ENCODE peak calls at places on chromosome 19, in ten cellular contexts. L, B, J, F, K, Y, M, T, N and C are unnamed samples.
A peak's percentile ranks its signal among the peaks of the same experiment; 100 is the strongest.

GRCh38 chr19:4529924-4530522 is 5.0 kb downstream of the PLIN5 start:
- DNase-seq in L (no peak), B (no peak), J (no peak), F (no peak), K (no peak), Y (no peak), M (no peak), T (no peak), N (no peak), C (no peak)

GRCh38 chr19:719081-719512 is 10.4 kb downstream of the PALM start:
- DNase-seq in L (no peak), B (no peak), J (no peak), F (no peak), K (no peak), Y (no peak), M (peak; percentile 84), T (no peak), N (no peak), C (no peak)

GRCh38 chr19:44774614-44775013 is 3.1 kb upstream of the CBLC start:
- DNase-seq in L (no peak), B (no peak), J (no peak), F (no peak), K (no peak), Y (no peak), M (no peak), T (no peak), N (no peak), C (no peak)

GRCh38 chr19:18649371-18650047 is 12.7 kb downstream of the KLHL26 start:
- DNase-seq in L (no peak), B (peak; percentile 68), J (peak; percentile 31), F (no peak), K (peak; percentile 53), Y (no peak), M (peak; percentile 59), T (no peak), N (no peak), C (peak; percentile 20)

GRCh38 chr19:45144431-45145269 is 16.1 kb downstream of the NKPD1 start:
- DNase-seq in L (no peak), B (no peak), J (no peak), F (no peak), K (no peak), Y (no peak), M (no peak), T (no peak), N (no peak), C (no peak)

GRCh38 chr19:19591133-19591825 is 27.2 kb downstream of the PBX4 start:
- DNase-seq in L (no peak), B (no peak), J (peak; percentile 53), F (peak; percentile 83), K (peak; percentile 82), Y (peak; percentile 94), M (peak; percentile 89), T (no peak), N (peak; percentile 75), C (peak; percentile 98)

GRCh38 chr19:41869374-41869955 is 7.6 kb upstream of the CD79A start:
- DNase-seq in L (no peak), B (no peak), J (no peak), F (no peak), K (no peak), Y (no peak), M (no peak), T (no peak), N (no peak), C (no peak)

GRCh38 chr19:15256708-15257331 is 24.6 kb upstream of the EPHX3 start:
- DNase-seq in L (no peak), B (no peak), J (no peak), F (no peak), K (no peak), Y (no peak), M (no peak), T (no peak), N (no peak), C (no peak)

GRCh38 chr19:48415395-48415794 is 21.9 kb downstream of the GRIN2D start:
- DNase-seq in L (no peak), B (no peak), J (peak; percentile 72), F (peak; percentile 55), K (peak; percentile 80), Y (no peak), M (peak; percentile 61), T (no peak), N (peak; percentile 60), C (peak; percentile 71)

GRCh38 chr19:35038623-35039512 is 2.7 kb upstream of the HPN start:
- DNase-seq in L (no peak), B (no peak), J (no peak), F (no peak), K (no peak), Y (no peak), M (no peak), T (no peak), N (no peak), C (no peak)

GRCh38 chr19:16076958-16077611 is 790 bp downstream of the TPM4 start:
- DNase-seq in L (peak; percentile 39), B (no peak), J (peak; percentile 59), F (no peak), K (no peak), Y (no peak), M (peak; percentile 53), T (peak; percentile 30), N (no peak), C (no peak)

GRCh38 chr19:41521860-41522555 is 54.0 kb upstream of the CEACAM21 start:
- DNase-seq in L (no peak), B (no peak), J (no peak), F (no peak), K (no peak), Y (no peak), M (no peak), T (no peak), N (no peak), C (no peak)

GRCh38 chr19:55196803-55197202 is 12.5 kb downstream of the PTPRH start:
- DNase-seq in L (no peak), B (no peak), J (no peak), F (no peak), K (no peak), Y (no peak), M (no peak), T (no peak), N (no peak), C (no peak)

GRCh38 chr19:47231215-47232054 is 436 bp upstream of the BBC3 start:
- DNase-seq in L (peak; percentile 88), B (peak; percentile 67), J (peak; percentile 90), F (peak; percentile 90), K (peak; percentile 90), Y (peak; percentile 69), M (peak; percentile 90), T (peak; percentile 16), N (peak; percentile 93), C (peak; percentile 78)